ENCODE peak calls at places on chromosomes 6 and 20, in eight cellular contexts. V, G, J, T, L, A, U and I are unnamed samples.

GRCh38 chr20:47551841-47552240 is 50.2 kb downstream of the NCOA3 start:
- DNase-seq in G (no peak), L (no peak), V (no peak), T (no peak), J (no peak), A (no peak), U (no peak), I (no peak)

GRCh38 chr6:38651121-38651784 is 11.5 kb upstream of the BTBD9 start:
- DNase-seq in J (no peak), A (no peak), G (no peak), T (no peak), U (no peak), V (no peak), L (no peak), I (no peak)

GRCh38 chr6:138410048-138410735 is 6.2 kb downstream of the HEBP2 start:
- DNase-seq in U (peak; percentile 76), A (no peak), J (no peak), V (peak; percentile 61), L (no peak), G (no peak), T (no peak), I (no peak)

GRCh38 chr20:10705801-10706459 is 32.1 kb upstream of the JAG1 start:
- DNase-seq in L (no peak), G (peak; percentile 73), V (no peak), A (no peak), J (peak; percentile 85), T (no peak), U (no peak), I (no peak)

GRCh38 chr20:50646483-50646996 is 44.8 kb downstream of the RIPOR3 start:
- DNase-seq in V (no peak), A (no peak), L (no peak), T (no peak), U (no peak), J (no peak), G (no peak), I (no peak)

GRCh38 chr20:19911810-19912382 is 105.3 kb upstream of the NAA20 start:
- DNase-seq in G (no peak), A (no peak), V (no peak), J (no peak), L (peak; percentile 43), U (no peak), T (no peak), I (peak; percentile 60)

GRCh38 chr6:40634429-40634828 is 47.3 kb upstream of the LRFN2 start:
- DNase-seq in T (no peak), U (no peak), J (no peak), L (no peak), G (no peak), V (no peak), A (no peak), I (no peak)

GRCh38 chr6:116330511-116330910 is 40.2 kb upstream of the DSE start:
- DNase-seq in U (no peak), J (no peak), A (no peak), V (no peak), T (no peak), L (no peak), G (no peak), I (no peak)

GRCh38 chr6:142822383-142822782 is 122.6 kb downstream of the HIVEP2 start:
- DNase-seq in L (peak; percentile 53), U (no peak), T (no peak), J (no peak), A (no peak), V (no peak), G (no peak), I (peak; percentile 46)

GRCh38 chr6:136958168-136958567 is 36.1 kb downstream of the SLC35D3 start:
- DNase-seq in L (no peak), J (no peak), V (no peak), T (no peak), U (no peak), G (no peak), A (no peak), I (no peak)

GRCh38 chr6:43389713-43390265 is 20.3 kb upstream of the ZNF318 start:
- DNase-seq in G (no peak), V (no peak), A (no peak), T (no peak), U (no peak), J (no peak), L (no peak), I (no peak)

GRCh38 chr6:72784581-72784980 is 162.7 kb downstream of the KCNQ5 start:
- DNase-seq in U (no peak), G (no peak), V (no peak), A (no peak), T (no peak), J (no peak), L (no peak), I (no peak)

GRCh38 chr6:105320766-105321165 is 82.1 kb downstream of the PREP start:
- DNase-seq in G (no peak), J (no peak), L (no peak), U (no peak), A (no peak), V (no peak), T (no peak), I (no peak)

GRCh38 chr6:34242252-34243130 is 5.8 kb downstream of the HMGA1 start:
- DNase-seq in G (no peak), U (no peak), A (no peak), J (no peak), L (no peak), T (no peak), V (no peak), I (no peak)

GRCh38 chr6:98576811-98577210 is 257.6 kb upstream of the POU3F2 start:
- DNase-seq in J (no peak), L (no peak), U (no peak), G (no peak), A (no peak), T (no peak), V (no peak), I (no peak)

GRCh38 chr6:158595223-158595622 is 35.3 kb downstream of the TMEM181 start:
- DNase-seq in L (no peak), T (no peak), U (no peak), V (no peak), J (no peak), A (peak; percentile 12), G (no peak), I (no peak)
- TF ChIP-seq CTCF in L (no peak), T (no peak), U (no peak), V (no peak), J (no peak), A (peak; percentile 40), G (no peak), I (no peak)

GRCh38 chr6:15245361-15246216 is at the start of gene JARID2:
- DNase-seq in L (peak; percentile 94), G (peak; percentile 99), A (peak; percentile 98), U (peak; percentile 98), V (peak; percentile 98), T (peak; percentile 99), J (peak; percentile 95), I (peak; percentile 95)
- TF ChIP-seq CTCF in L (no peak), G (no peak), A (no peak), U (no peak), V (no peak), T (no peak), J (no peak), I (no peak)

DNA sequence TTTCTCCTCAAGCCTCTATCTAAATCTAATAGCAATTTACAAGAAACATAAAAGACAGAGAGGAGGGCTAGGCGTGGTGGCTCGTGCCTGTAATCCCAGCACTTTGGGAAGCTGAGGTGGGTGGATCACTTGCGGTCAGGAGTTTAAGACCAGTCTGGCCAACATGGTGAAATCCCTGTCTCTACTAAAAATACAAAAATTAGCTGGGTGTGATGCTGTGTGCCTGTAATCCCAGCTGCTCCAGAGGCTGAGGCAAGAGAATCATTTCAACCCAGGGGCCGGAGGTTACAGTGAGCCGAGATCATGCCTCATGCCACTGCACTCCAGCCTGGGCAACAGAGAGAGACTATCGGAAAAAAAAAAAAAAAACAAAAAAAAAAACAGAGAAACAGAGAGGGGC is 46.6 kb downstream of the SLC2A12 start:
- DNase-seq in U (no peak), A (no peak), V (no peak), J (no peak), L (no peak), T (no peak), G (no peak), I (no peak)
- TF ChIP-seq CTCF in U (no peak), A (no peak), V (no peak), J (no peak), L (no peak), T (no peak), G (no peak), I (no peak)

GRCh38 chr20:36272547-36273220 is 33.5 kb upstream of the DLGAP4 start:
- DNase-seq in G (no peak), A (no peak), V (no peak), J (no peak), U (no peak), L (no peak), T (no peak), I (peak; percentile 16)

GRCh38 chr20:36274248-36274841 is 31.8 kb upstream of the DLGAP4 start:
- DNase-seq in L (no peak), J (no peak), U (no peak), V (no peak), A (no peak), T (no peak), G (no peak), I (peak; percentile 12)

GRCh38 chr20:36275011-36275410 is 31.1 kb upstream of the DLGAP4 start:
- DNase-seq in A (no peak), U (no peak), J (no peak), V (no peak), T (no peak), L (no peak), G (no peak), I (peak; percentile 8)

GRCh38 chr20:36271639-36272546 is 34.2 kb upstream of the DLGAP4 start:
- DNase-seq in U (no peak), A (no peak), L (no peak), G (no peak), V (no peak), T (no peak), J (no peak), I (peak; percentile 8)

DNA sequence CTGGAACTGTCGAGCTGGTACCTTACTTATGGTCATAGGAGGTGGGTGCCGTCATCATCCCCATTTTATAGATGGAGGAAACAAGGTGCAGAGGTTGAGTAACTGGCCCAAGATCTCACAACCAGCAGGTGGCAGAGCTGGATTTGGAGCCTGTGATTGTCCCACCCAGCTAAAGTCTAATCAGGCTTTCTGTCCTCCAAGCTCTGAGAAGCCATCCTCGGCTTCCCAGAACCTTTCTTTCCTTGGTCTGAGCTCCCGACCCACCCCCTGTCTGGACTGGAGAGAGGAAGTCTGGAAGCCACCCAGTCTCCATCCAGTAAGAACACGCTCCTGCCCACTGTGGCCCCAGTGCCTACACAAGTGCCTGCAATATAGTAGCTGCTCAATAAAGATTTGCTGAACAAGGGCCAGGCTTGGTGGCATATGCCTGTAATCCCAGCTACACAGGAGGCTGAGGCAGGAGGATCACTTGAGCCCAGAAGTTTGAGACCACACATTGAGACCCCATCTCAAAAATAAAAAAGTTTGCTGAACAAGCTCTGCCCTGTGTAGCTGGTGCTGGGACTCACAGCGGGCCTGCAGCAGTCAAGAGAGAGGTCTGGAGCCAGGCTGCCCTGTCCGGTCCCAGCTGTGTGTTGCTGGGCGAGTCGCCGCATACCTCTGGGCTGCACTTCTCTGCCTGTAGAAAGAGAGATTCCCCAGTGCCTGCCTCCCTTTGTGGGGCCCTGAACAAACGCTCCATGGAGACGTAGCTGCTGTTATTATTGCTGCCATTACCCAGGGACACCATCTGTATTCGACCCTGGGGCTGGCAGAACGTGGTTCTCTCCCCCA is 32.5 kb upstream of the DLGAP4 start:
- DNase-seq in T (no peak), V (no peak), L (peak; percentile 51), U (no peak), J (peak; percentile 4), A (no peak), G (no peak), I (peak; percentile 70)
- TF ChIP-seq CTCF in T (no peak), V (no peak), L (peak; percentile 53), U (no peak), J (peak; percentile 47), A (no peak), G (no peak), I (peak; percentile 32)

GRCh38 chr6:77650098-77650663 is 2.7 kb upstream of the MEI4 start:
- DNase-seq in V (no peak), G (no peak), L (peak; percentile 28), T (peak; percentile 83), J (no peak), A (peak; percentile 92), U (no peak), I (peak; percentile 46)
- TF ChIP-seq CTCF in V (no peak), G (no peak), L (peak; percentile 23), T (peak; percentile 52), J (no peak), A (peak; percentile 54), U (no peak), I (peak; percentile 41)